ENCODE peak calls at places on chromosome 1, in five cellular contexts. One of them, this sample, is unnamed.

GRCh38 chr1:244864253-244865027 is at the start of gene HNRNPU:
- DNase-seq in M059J: peak
- DNase-seq in fibroblast of mammary gland: peak
- DNase-seq in mammary epithelial cell: peak
- DNase-seq in COR-L47: peak
- DNase-seq in this sample: peak

GRCh38 chr1:71908871-71909390 is 373.4 kb downstream of the NEGR1 start:
- DNase-seq in fibroblast of mammary gland: no peak
- DNase-seq in M059J: no peak
- DNase-seq in COR-L47: peak
- DNase-seq in mammary epithelial cell: no peak
- DNase-seq in this sample: no peak

GRCh38 chr1:178958491-178958890 is 67.2 kb upstream of the FAM20B start:
- DNase-seq in COR-L47: no peak
- DNase-seq in M059J: no peak
- DNase-seq in fibroblast of mammary gland: no peak
- DNase-seq in mammary epithelial cell: no peak
- DNase-seq in this sample: no peak

GRCh38 chr1:234689236-234689635 is 79.3 kb upstream of the IRF2BP2 start:
- DNase-seq in COR-L47: no peak
- DNase-seq in M059J: no peak
- DNase-seq in fibroblast of mammary gland: no peak
- DNase-seq in mammary epithelial cell: no peak
- DNase-seq in this sample: no peak

GRCh38 chr1:205183676-205184335 is 27.7 kb downstream of the DSTYK start:
- DNase-seq in COR-L47: no peak
- DNase-seq in mammary epithelial cell: no peak
- DNase-seq in fibroblast of mammary gland: peak
- DNase-seq in M059J: no peak
- DNase-seq in this sample: no peak

GRCh38 chr1:9294910-9295636 is 2.4 kb downstream of the SPSB1 start:
- DNase-seq in COR-L47: no peak
- DNase-seq in M059J: peak
- DNase-seq in fibroblast of mammary gland: peak
- DNase-seq in mammary epithelial cell: peak
- DNase-seq in this sample: no peak

GRCh38 chr1:119587328-119587727 is 60.7 kb downstream of the ZNF697 start:
- DNase-seq in mammary epithelial cell: peak
- DNase-seq in COR-L47: peak
- DNase-seq in fibroblast of mammary gland: no peak
- DNase-seq in M059J: peak
- DNase-seq in this sample: no peak

GRCh38 chr1:218633238-218633948 is 288.3 kb downstream of the TGFB2 start:
- DNase-seq in mammary epithelial cell: no peak
- DNase-seq in COR-L47: no peak
- DNase-seq in fibroblast of mammary gland: no peak
- DNase-seq in M059J: no peak
- DNase-seq in this sample: no peak

GRCh38 chr1:24409535-24409934 is 4.0 kb downstream of the STPG1 start:
- DNase-seq in COR-L47: no peak
- DNase-seq in mammary epithelial cell: peak
- DNase-seq in M059J: peak
- DNase-seq in fibroblast of mammary gland: peak
- DNase-seq in this sample: peak

GRCh38 chr1:27981146-27981545 is 21.4 kb downstream of the XKR8 start:
- DNase-seq in M059J: no peak
- DNase-seq in COR-L47: no peak
- DNase-seq in fibroblast of mammary gland: no peak
- DNase-seq in mammary epithelial cell: no peak
- DNase-seq in this sample: no peak

GRCh38 chr1:31977361-31978131 is 36.1 kb upstream of the KHDRBS1 start:
- DNase-seq in COR-L47: peak
- DNase-seq in fibroblast of mammary gland: peak
- DNase-seq in mammary epithelial cell: peak
- DNase-seq in M059J: peak
- DNase-seq in this sample: no peak

GRCh38 chr1:178120088-178120487 is 26.2 kb downstream of the RASAL2 start:
- DNase-seq in COR-L47: no peak
- DNase-seq in fibroblast of mammary gland: no peak
- DNase-seq in mammary epithelial cell: no peak
- DNase-seq in M059J: no peak
- DNase-seq in this sample: no peak

GRCh38 chr1:185439727-185440415 is 122.8 kb upstream of the IVNS1ABP start:
- DNase-seq in fibroblast of mammary gland: peak
- DNase-seq in mammary epithelial cell: peak
- DNase-seq in COR-L47: no peak
- DNase-seq in M059J: peak
- DNase-seq in this sample: peak

GRCh38 chr1:243902100-243902499 is 52.1 kb upstream of the AKT3 start:
- DNase-seq in fibroblast of mammary gland: no peak
- DNase-seq in mammary epithelial cell: no peak
- DNase-seq in COR-L47: no peak
- DNase-seq in M059J: no peak
- DNase-seq in this sample: no peak

This sample was measured in epithelial cell of prostate.